ENCODE peak calls at places on chromosomes 3 and 15, in five cellular contexts. One of them, this sample, is unnamed.
A peak's percentile ranks its signal among the peaks of the same experiment; 100 is the strongest.

GRCh38 chr3:127732303-127732702 is 59.6 kb downstream of the ABTB1 start:
- DNase-seq in GM13976: no peak
- DNase-seq in globus pallidus: no peak
- DNase-seq in MCF 10A: no peak
- DNase-seq in NCI-H774: no peak
- DNase-seq in this sample: no peak

GRCh38 chr15:91268510-91268909 is 168.5 kb downstream of the SV2B start:
- DNase-seq in GM13976: no peak
- DNase-seq in globus pallidus: no peak
- DNase-seq in MCF 10A: no peak
- DNase-seq in NCI-H774: no peak
- DNase-seq in this sample: no peak

GRCh38 chr3:101072299-101072698 is 79.1 kb upstream of the ABI3BP start:
- DNase-seq in GM13976: no peak
- DNase-seq in globus pallidus: no peak
- DNase-seq in MCF 10A: no peak
- DNase-seq in NCI-H774: no peak
- DNase-seq in this sample: peak; percentile 16

GRCh38 chr15:43194775-43195174 is 9.6 kb downstream of the CCNDBP1 start:
- DNase-seq in GM13976: no peak
- DNase-seq in globus pallidus: no peak
- DNase-seq in MCF 10A: no peak
- DNase-seq in NCI-H774: no peak
- DNase-seq in this sample: no peak

GRCh38 chr3:49415931-49416601 is 3.8 kb downstream of the TCTA start:
- DNase-seq in GM13976: peak; percentile 60
- DNase-seq in globus pallidus: no peak
- DNase-seq in MCF 10A: no peak
- DNase-seq in NCI-H774: no peak
- DNase-seq in this sample: no peak

GRCh38 chr15:57582080-57582479 is 9.6 kb upstream of the MYZAP start:
- DNase-seq in GM13976: no peak
- DNase-seq in globus pallidus: no peak
- DNase-seq in MCF 10A: no peak
- DNase-seq in NCI-H774: no peak
- DNase-seq in this sample: no peak

GRCh38 chr3:142288032-142288638 is 62.8 kb upstream of the GK5 start:
- DNase-seq in GM13976: no peak
- DNase-seq in globus pallidus: no peak
- DNase-seq in MCF 10A: peak; percentile 26
- DNase-seq in NCI-H774: no peak
- DNase-seq in this sample: no peak

GRCh38 chr15:38370079-38370478 is 83.8 kb upstream of the FAM98B start:
- DNase-seq in GM13976: no peak
- DNase-seq in globus pallidus: no peak
- DNase-seq in MCF 10A: no peak
- DNase-seq in NCI-H774: no peak
- DNase-seq in this sample: no peak

GRCh38 chr3:46504780-46505179 is 7.0 kb downstream of the RTP3 start:
- DNase-seq in GM13976: no peak
- DNase-seq in globus pallidus: no peak
- DNase-seq in MCF 10A: no peak
- DNase-seq in NCI-H774: no peak
- DNase-seq in this sample: no peak

GRCh38 chr3:132180337-132180791 is 136.8 kb upstream of the ACP3 start:
- DNase-seq in GM13976: peak; percentile 18
- DNase-seq in globus pallidus: peak; percentile 15
- DNase-seq in MCF 10A: peak; percentile 72
- DNase-seq in NCI-H774: peak; percentile 48
- DNase-seq in this sample: peak; percentile 47

GRCh38 chr3:32869513-32870047 is 51.8 kb downstream of the TRIM71 start:
- DNase-seq in GM13976: no peak
- DNase-seq in globus pallidus: no peak
- DNase-seq in MCF 10A: no peak
- DNase-seq in NCI-H774: no peak
- DNase-seq in this sample: no peak